ENCODE peak calls at places on chromosomes 7 and 10, in seven cellular contexts. J is Panc1; E is AG04450; N is heart left ventricle; Z is heart right ventricle; K is CD4-positive, alpha-beta T cell; U is psoas muscle. F is an unnamed sample.

GRCh38 chr7:21903074-21903786 is 42.5 kb downstream of the CDCA7L start:
- DNase-seq in J (no peak), E (no peak), N (no peak), Z (no peak), K (no peak), U (no peak), F (no peak)

GRCh38 chr7:149027560-149028345 is 552 bp downstream of the PDIA4 start:
- DNase-seq in J (no peak), E (no peak), N (no peak), Z (no peak), K (no peak), U (no peak), F (no peak)

GRCh38 chr7:47343056-47343455 is 238.9 kb downstream of the TNS3 start:
- DNase-seq in J (no peak), E (no peak), N (no peak), Z (no peak), K (no peak), U (no peak), F (no peak)

GRCh38 chr7:1351881-1352625 is 107.2 kb downstream of the MICALL2 start:
- DNase-seq in J (no peak), E (no peak), N (no peak), Z (no peak), K (no peak), U (peak), F (no peak)

GRCh38 chr10:98028168-98028770 is 2.2 kb downstream of the CRTAC1 start:
- DNase-seq in J (peak), E (no peak), N (peak), Z (peak), K (peak), U (no peak), F (peak)

GRCh38 chr7:100407285-100408180 is 21.0 kb downstream of the ZCWPW1 start:
- DNase-seq in J (peak), E (peak), N (no peak), Z (no peak), K (no peak), U (no peak), F (no peak)

GRCh38 chr10:6136215-6137201 is 47.7 kb downstream of the RBM17 start:
- DNase-seq in J (no peak), E (peak), N (no peak), Z (no peak), K (no peak), U (no peak), F (no peak)

GRCh38 chr7:134703241-134703594 is 56.6 kb downstream of the BPGM start:
- DNase-seq in J (no peak), E (no peak), N (no peak), Z (no peak), K (no peak), U (no peak), F (no peak)

GRCh38 chr7:159065151-159065550 is 79.5 kb downstream of the VIPR2 start:
- DNase-seq in J (no peak), E (no peak), N (peak), Z (peak), K (no peak), U (peak), F (no peak)

GRCh38 chr10:99854860-99855259 is 72.4 kb downstream of the ABCC2 start:
- DNase-seq in J (no peak), E (peak), N (peak), Z (no peak), K (no peak), U (no peak), F (no peak)

GRCh38 chr7:13414661-13415105 is 574.8 kb downstream of the ETV1 start:
- DNase-seq in J (peak), E (no peak), N (peak), Z (no peak), K (no peak), U (no peak), F (no peak)

GRCh38 chr10:117294735-117295134 is 53.8 kb downstream of the SLC18A2 start:
- DNase-seq in J (no peak), E (no peak), N (no peak), Z (no peak), K (no peak), U (no peak), F (no peak)

GRCh38 chr7:102098986-102099385 is 187.7 kb upstream of the SH2B2 start:
- DNase-seq in J (no peak), E (no peak), N (no peak), Z (no peak), K (no peak), U (no peak), F (no peak)

GRCh38 chr7:95630702-95631458 is 34.6 kb upstream of the PDK4 start:
- DNase-seq in J (no peak), E (no peak), N (no peak), Z (no peak), K (no peak), U (no peak), F (no peak)

GRCh38 chr7:155191901-155192478 is 105.7 kb upstream of the INSIG1 start:
- DNase-seq in J (no peak), E (no peak), N (no peak), Z (no peak), K (no peak), U (no peak), F (no peak)

GRCh38 chr7:79523426-79523825 is 70.0 kb upstream of the MAGI2 start:
- DNase-seq in J (no peak), E (no peak), N (no peak), Z (no peak), K (no peak), U (no peak), F (no peak)

GRCh38 chr7:43577485-43577951 is 5.4 kb upstream of the STK17A start:
- DNase-seq in J (no peak), E (no peak), N (no peak), Z (no peak), K (no peak), U (no peak), F (no peak)

GRCh38 chr7:31646969-31647368 is 40.0 kb upstream of the PPP1R17 start:
- DNase-seq in J (no peak), E (no peak), N (no peak), Z (no peak), K (no peak), U (no peak), F (no peak)

GRCh38 chr7:69690329-69690728 is 92.1 kb downstream of the AUTS2 start:
- DNase-seq in J (no peak), E (no peak), N (no peak), Z (no peak), K (no peak), U (no peak), F (no peak)

GRCh38 chr7:136074840-136075239 is 97.7 kb upstream of the MTPN start:
- DNase-seq in J (no peak), E (no peak), N (no peak), Z (no peak), K (no peak), U (no peak), F (no peak)

GRCh38 chr7:74083117-74083876 is at the start of gene LIMK1:
- DNase-seq in J (no peak), E (peak), N (peak), Z (peak), K (peak), U (peak), F (peak)

GRCh38 chr10:121823993-121824463 is 103.8 kb downstream of the ATE1 start:
- DNase-seq in J (peak), E (no peak), N (no peak), Z (no peak), K (no peak), U (no peak), F (no peak)

GRCh38 chr7:154441811-154442210 is 389.6 kb downstream of the DPP6 start:
- DNase-seq in J (no peak), E (no peak), N (no peak), Z (no peak), K (no peak), U (no peak), F (no peak)

GRCh38 chr10:97023401-97024180 is 162.2 kb downstream of the SLIT1 start:
- DNase-seq in J (no peak), E (no peak), N (no peak), Z (no peak), K (no peak), U (no peak), F (no peak)

GRCh38 chr7:55191926-55192692 is 173.0 kb upstream of the LANCL2 start:
- DNase-seq in J (no peak), E (no peak), N (no peak), Z (no peak), K (no peak), U (no peak), F (no peak)

DNA sequence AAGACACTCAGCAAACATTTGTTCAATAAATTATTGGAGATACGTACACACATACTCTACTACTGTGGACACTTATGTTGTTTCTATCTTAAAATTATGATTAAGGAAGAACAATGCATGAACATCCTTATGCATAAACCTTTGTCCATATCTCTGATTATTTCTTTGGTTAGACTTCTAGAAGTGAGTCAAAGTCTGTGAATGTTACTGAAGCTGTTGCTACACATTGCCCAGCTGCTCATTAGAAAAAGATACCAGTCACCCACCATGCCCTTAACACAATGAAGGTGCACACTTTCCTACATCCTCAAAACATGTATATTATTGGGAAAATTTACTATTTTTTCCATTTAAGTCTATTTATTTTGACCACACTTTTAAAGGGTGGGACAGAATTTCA is 1.4 kb upstream of the CLRN3 start:
- DNase-seq in J (no peak), E (no peak), N (no peak), Z (no peak), K (no peak), U (no peak), F (no peak)
- H3K27ac ChIP-seq in J (no peak), E (no peak), N (no peak), Z (no peak), K (no peak), U (no peak), F (no peak)

GRCh38 chr10:50373821-50374501 is 122.6 kb upstream of the ASAH2 start:
- DNase-seq in J (no peak), E (no peak), N (no peak), Z (no peak), K (no peak), U (no peak), F (no peak)

GRCh38 chr10:50379652-50380051 is 128.3 kb upstream of the ASAH2 start:
- DNase-seq in J (no peak), E (no peak), N (no peak), Z (no peak), K (no peak), U (no peak), F (no peak)

GRCh38 chr10:50369931-50370330 is 118.6 kb upstream of the ASAH2 start:
- DNase-seq in J (no peak), E (no peak), N (no peak), Z (no peak), K (no peak), U (no peak), F (no peak)

GRCh38 chr10:50375051-50375452 is 123.7 kb upstream of the ASAH2 start:
- DNase-seq in J (no peak), E (no peak), N (no peak), Z (no peak), K (no peak), U (no peak), F (no peak)

GRCh38 chr10:50375745-50376144 is 124.4 kb upstream of the ASAH2 start:
- DNase-seq in J (no peak), E (no peak), N (no peak), Z (no peak), K (no peak), U (no peak), F (no peak)
- H3K27ac ChIP-seq in J (no peak), E (no peak), N (no peak), Z (no peak), K (no peak), U (no peak), F (no peak)

GRCh38 chr7:106006906-106007305 is 43.8 kb downstream of the CDHR3 start:
- DNase-seq in J (no peak), E (no peak), N (no peak), Z (no peak), K (no peak), U (no peak), F (no peak)

GRCh38 chr7:106010866-106011265 is 47.8 kb downstream of the CDHR3 start:
- DNase-seq in J (no peak), E (no peak), N (no peak), Z (no peak), K (no peak), U (no peak), F (no peak)

GRCh38 chr7:106010331-106010730 is 47.3 kb downstream of the CDHR3 start:
- DNase-seq in J (no peak), E (no peak), N (no peak), Z (no peak), K (no peak), U (no peak), F (no peak)

GRCh38 chr7:106012184-106012583 is 49.1 kb downstream of the CDHR3 start:
- DNase-seq in J (no peak), E (no peak), N (no peak), Z (no peak), K (no peak), U (no peak), F (no peak)

GRCh38 chr7:106009511-106010226 is 46.6 kb downstream of the CDHR3 start:
- DNase-seq in J (peak), E (peak), N (peak), Z (peak), K (peak), U (peak), F (peak)
- H3K27ac ChIP-seq in J (no peak), E (peak), N (peak), Z (no peak), K (no peak), U (no peak), F (no peak)

GRCh38 chr7:98348726-98349474 is 52.0 kb downstream of the BAIAP2L1 start:
- DNase-seq in J (no peak), E (no peak), N (no peak), Z (no peak), K (no peak), U (no peak), F (peak)
- H3K27ac ChIP-seq in J (peak), E (no peak), N (no peak), Z (no peak), K (no peak), U (no peak), F (no peak)

GRCh38 chr7:35487402-35487801 is 207.5 kb downstream of the HERPUD2 start:
- DNase-seq in J (no peak), E (no peak), N (no peak), Z (no peak), K (no peak), U (no peak), F (no peak)

GRCh38 chr7:35482231-35482630 is 212.7 kb downstream of the HERPUD2 start:
- DNase-seq in J (no peak), E (no peak), N (no peak), Z (no peak), K (no peak), U (no peak), F (no peak)

GRCh38 chr7:35487841-35488240 is 207.1 kb downstream of the HERPUD2 start:
- DNase-seq in J (no peak), E (no peak), N (no peak), Z (no peak), K (no peak), U (no peak), F (no peak)

GRCh38 chr7:35483568-35483967 is 211.4 kb downstream of the HERPUD2 start:
- DNase-seq in J (no peak), E (no peak), N (no peak), Z (no peak), K (no peak), U (no peak), F (no peak)

GRCh38 chr7:35485436-35485835 is 209.5 kb downstream of the HERPUD2 start:
- DNase-seq in J (no peak), E (no peak), N (no peak), Z (no peak), K (no peak), U (no peak), F (no peak)
- H3K27ac ChIP-seq in J (no peak), E (no peak), N (no peak), Z (no peak), K (no peak), U (no peak), F (no peak)

GRCh38 chr7:64559206-64559605 is 3.7 kb downstream of the ZNF680 start:
- DNase-seq in J (no peak), E (no peak), N (no peak), Z (no peak), K (no peak), U (no peak), F (no peak)
- H3K27ac ChIP-seq in J (peak), E (no peak), N (peak), Z (peak), K (no peak), U (peak), F (peak)

GRCh38 chr7:40097728-40098127 is 36.7 kb downstream of the MPLKIP start:
- DNase-seq in J (no peak), E (no peak), N (no peak), Z (no peak), K (no peak), U (no peak), F (no peak)
- H3K27ac ChIP-seq in J (no peak), E (no peak), N (no peak), Z (no peak), K (no peak), U (no peak), F (no peak)